ENCODE peak calls at places on chromosomes 16 and 17, in nine cellular contexts. K is stimulated activated CD4-positive, alpha-beta T cell treated with anti-CD3 and anti-CD28 coated beads, TNF-alpha, amount 100 ng/mL, for 4 hours; D is AG04449; O is fibroblast of villous mesenchyme; V is H7; W is activated T-cell treated with anti-CD3 and anti-CD28 coated beads for 1 hour; Q is esophagus squamous epithelium; L is SW 1271; C is EH. B is an unnamed sample.

GRCh38 chr16:9042533-9042932 is 48.9 kb upstream of the HAPSTR1 start:
- DNase-seq in K (no peak), D (no peak), O (no peak), V (no peak), W (no peak), Q (no peak), L (no peak), C (no peak), B (no peak)

GRCh38 chr16:23365602-23366240 is 63.6 kb downstream of the SCNN1B start:
- DNase-seq in K (no peak), D (no peak), O (no peak), V (no peak), W (no peak), Q (no peak), L (no peak), C (no peak), B (no peak)

GRCh38 chr17:79188048-79188447 is 113.4 kb downstream of the ENGASE start:
- DNase-seq in K (no peak), D (no peak), O (no peak), V (peak; percentile 98), W (no peak), Q (no peak), L (peak; percentile 1), C (no peak), B (no peak)

GRCh38 chr17:80158846-80159245 is 11.0 kb upstream of the CARD14 start:
- DNase-seq in K (no peak), D (no peak), O (no peak), V (no peak), W (no peak), Q (no peak), L (no peak), C (no peak), B (no peak)

GRCh38 chr17:50198026-50198669 is 3.3 kb downstream of the COL1A1 start:
- DNase-seq in K (peak; percentile 36), D (no peak), O (peak; percentile 70), V (peak; percentile 80), W (peak; percentile 44), Q (no peak), L (peak; percentile 40), C (peak; percentile 77), B (no peak)

GRCh38 chr16:17002557-17002956 is 468.2 kb downstream of the XYLT1 start:
- DNase-seq in K (no peak), D (no peak), O (no peak), V (no peak), W (no peak), Q (no peak), L (no peak), C (no peak), B (no peak)

GRCh38 chr17:6257339-6257738 is 177.6 kb downstream of the AIPL1 start:
- DNase-seq in K (no peak), D (no peak), O (peak; percentile 25), V (no peak), W (no peak), Q (no peak), L (no peak), C (peak; percentile 62), B (no peak)

GRCh38 chr16:17223576-17223975 is 247.2 kb downstream of the XYLT1 start:
- DNase-seq in K (no peak), D (no peak), O (no peak), V (no peak), W (no peak), Q (no peak), L (no peak), C (no peak), B (no peak)

GRCh38 chr17:33049781-33050414 is 58.3 kb downstream of the SPACA3 start:
- DNase-seq in K (no peak), D (no peak), O (peak; percentile 60), V (peak; percentile 78), W (peak; percentile 27), Q (no peak), L (peak; percentile 40), C (peak; percentile 56), B (peak; percentile 29)

GRCh38 chr17:82837586-82838320 is 2.1 kb downstream of the ZNF750 start:
- DNase-seq in K (no peak), D (no peak), O (no peak), V (no peak), W (no peak), Q (no peak), L (no peak), C (no peak), B (no peak)

GRCh38 chr17:81960130-81960958 is 643 bp downstream of the NOTUM start:
- DNase-seq in K (no peak), D (no peak), O (no peak), V (peak; percentile 83), W (no peak), Q (no peak), L (no peak), C (no peak), B (no peak)

GRCh38 chr17:969767-970387 is 9.7 kb downstream of the NXN start:
- DNase-seq in K (no peak), D (no peak), O (peak; percentile 84), V (peak; percentile 62), W (no peak), Q (no peak), L (no peak), C (peak; percentile 68), B (no peak)

GRCh38 chr17:55448681-55449080 is 27.0 kb upstream of the MMD start:
- DNase-seq in K (no peak), D (no peak), O (peak; percentile 92), V (no peak), W (no peak), Q (no peak), L (no peak), C (peak; percentile 80), B (no peak)

GRCh38 chr17:50165867-50166517 is at the start of gene SGCA:
- DNase-seq in K (no peak), D (no peak), O (no peak), V (no peak), W (no peak), Q (no peak), L (no peak), C (peak; percentile 33), B (no peak)

GRCh38 chr17:30244853-30245385 is 9.4 kb upstream of the SLC6A4 start:
- DNase-seq in K (no peak), D (no peak), O (no peak), V (no peak), W (no peak), Q (no peak), L (no peak), C (peak; percentile 93), B (no peak)

GRCh38 chr16:5820472-5820871 is 722.9 kb upstream of the EEF2KMT start:
- DNase-seq in K (no peak), D (no peak), O (no peak), V (no peak), W (no peak), Q (no peak), L (no peak), C (no peak), B (no peak)

GRCh38 chr17:74085434-74085833 is 118.0 kb upstream of the RPL38 start:
- DNase-seq in K (no peak), D (no peak), O (no peak), V (peak; percentile 69), W (no peak), Q (no peak), L (no peak), C (no peak), B (no peak)

GRCh38 chr17:83128306-83129240 is 49.2 kb downstream of the METRNL start:
- DNase-seq in K (no peak), D (no peak), O (no peak), V (peak; percentile 37), W (no peak), Q (no peak), L (no peak), C (no peak), B (no peak)

GRCh38 chr16:70253291-70254094 is 1.8 kb upstream of the EXOSC6 start:
- DNase-seq in K (no peak), D (no peak), O (peak; percentile 33), V (peak; percentile 77), W (no peak), Q (no peak), L (peak; percentile 14), C (peak; percentile 50), B (no peak)

GRCh38 chr16:30660424-30661251 is 2.4 kb downstream of the FBRS start:
- DNase-seq in K (peak; percentile 69), D (no peak), O (peak; percentile 13), V (peak; percentile 27), W (peak; percentile 57), Q (no peak), L (no peak), C (peak; percentile 30), B (no peak)

GRCh38 chr16:1613240-1613639 is 1.1 kb downstream of the CRAMP1 start:
- DNase-seq in K (no peak), D (no peak), O (peak; percentile 26), V (peak; percentile 61), W (no peak), Q (no peak), L (no peak), C (peak; percentile 17), B (no peak)

GRCh38 chr17:68792873-68793272 is 162.3 kb downstream of the ABCA8 start:
- DNase-seq in K (no peak), D (no peak), O (no peak), V (no peak), W (no peak), Q (no peak), L (no peak), C (no peak), B (no peak)

GRCh38 chr17:37701424-37702020 is 43.3 kb downstream of the HNF1B start:
- DNase-seq in K (no peak), D (no peak), O (no peak), V (peak; percentile 81), W (peak; percentile 3), Q (no peak), L (no peak), C (no peak), B (no peak)

GRCh38 chr17:37097162-37097561 is 148.4 kb downstream of the AATF start:
- DNase-seq in K (no peak), D (no peak), O (no peak), V (no peak), W (no peak), Q (no peak), L (no peak), C (no peak), B (no peak)

GRCh38 chr16:74987027-74987681 is 2.2 kb upstream of the WDR59 start:
- DNase-seq in K (no peak), D (no peak), O (no peak), V (no peak), W (no peak), Q (no peak), L (no peak), C (no peak), B (no peak)

GRCh38 chr17:82806645-82807044 is 33.2 kb downstream of the ZNF750 start:
- DNase-seq in K (no peak), D (no peak), O (no peak), V (peak; percentile 63), W (no peak), Q (no peak), L (no peak), C (no peak), B (no peak)

GRCh38 chr16:71426069-71426879 is 15.6 kb downstream of the TLE7 start:
- DNase-seq in K (no peak), D (peak; percentile 67), O (peak; percentile 74), V (peak; percentile 93), W (no peak), Q (no peak), L (no peak), C (peak; percentile 72), B (peak; percentile 77)

GRCh38 chr16:73172621-73173312 is 124.8 kb upstream of the ZFHX3 start:
- DNase-seq in K (no peak), D (peak; percentile 65), O (peak; percentile 89), V (peak; percentile 68), W (no peak), Q (no peak), L (no peak), C (peak; percentile 97), B (peak; percentile 82)